ENCODE peak calls at places on chromosome X, in six cellular contexts. R is neuronal stem cell, X is mesenchymal stem cell, S is mesendoderm, K is IMR-90, J is H1. F is an unnamed sample. For H3K36me3, the result is how much of the 10 kb centered on the place peaks cover.

GRCh38 chrX:3679669-3680068 is 33.8 kb downstream of the PRKX start:
- DNase-seq in R (no peak), X (no peak), S (no peak), K (no peak), J (no peak), F (no peak)

GRCh38 chrX:86148024-86148511 is at the start of gene DACH2:
- DNase-seq in R (peak), X (peak), S (peak), K (peak), J (peak), F (peak)

GRCh38 chrX:13473666-13474516 is 95.5 kb upstream of the EGFL6 start:
- DNase-seq in R (no peak), X (no peak), S (no peak), K (peak), J (no peak), F (no peak)

GRCh38 chrX:15511563-15511962 is 11.0 kb downstream of the BMX start:
- DNase-seq in R (no peak), X (no peak), S (peak), K (no peak), J (no peak), F (no peak)

GRCh38 chrX:11205796-11206195 is 87.4 kb upstream of the AMELX start:
- DNase-seq in R (no peak), X (no peak), S (no peak), K (no peak), J (no peak), F (no peak)

GRCh38 chrX:39816871-39817731 is 280.7 kb downstream of the BCOR start:
- DNase-seq in R (no peak), X (peak), S (peak), K (peak), J (peak), F (no peak)

GRCh38 chrX:12013220-12013619 is 125.1 kb upstream of the FRMPD4 start:
- DNase-seq in R (no peak), X (peak), S (no peak), K (peak), J (no peak), F (peak)

GRCh38 chrX:80412042-80412441 is 8.2 kb upstream of the TENT5D start:
- DNase-seq in R (no peak), X (no peak), S (no peak), K (no peak), J (no peak), F (no peak)

GRCh38 chrX:71998836-71999509 is 88.3 kb downstream of the NHSL2 start:
- DNase-seq in R (no peak), X (peak), S (peak), K (no peak), J (no peak), F (peak)

GRCh38 chrX:68487254-68487653 is 11.6 kb upstream of the YIPF6 start:
- DNase-seq in R (no peak), X (no peak), S (no peak), K (no peak), J (no peak), F (no peak)

GRCh38 chrX:71103110-71103983 is 3.2 kb downstream of the CXorf65 start:
- DNase-seq in R (no peak), X (no peak), S (peak), K (no peak), J (peak), F (peak)

GRCh38 chrX:136708348-136708747 is 60.4 kb downstream of the CD40LG start:
- DNase-seq in R (no peak), X (peak), S (no peak), K (peak), J (no peak), F (peak)

GRCh38 chrX:88982183-88982582 is 235.2 kb downstream of the CPXCR1 start:
- DNase-seq in R (no peak), X (no peak), S (no peak), K (no peak), J (no peak), F (no peak)
- H2BK5ac ChIP-seq in R (no peak), X (no peak), S (no peak), K (no peak), J (peak), F (no peak)

GRCh38 chrX:43655961-43656494 is at the start of gene MAOA:
- DNase-seq in R (peak), X (peak), S (peak), K (no peak), J (peak), F (no peak)

GRCh38 chrX:43655151-43655676 is 885 bp upstream of the MAOA start:
- DNase-seq in R (no peak), X (peak), S (peak), K (peak), J (peak), F (peak)

DNA sequence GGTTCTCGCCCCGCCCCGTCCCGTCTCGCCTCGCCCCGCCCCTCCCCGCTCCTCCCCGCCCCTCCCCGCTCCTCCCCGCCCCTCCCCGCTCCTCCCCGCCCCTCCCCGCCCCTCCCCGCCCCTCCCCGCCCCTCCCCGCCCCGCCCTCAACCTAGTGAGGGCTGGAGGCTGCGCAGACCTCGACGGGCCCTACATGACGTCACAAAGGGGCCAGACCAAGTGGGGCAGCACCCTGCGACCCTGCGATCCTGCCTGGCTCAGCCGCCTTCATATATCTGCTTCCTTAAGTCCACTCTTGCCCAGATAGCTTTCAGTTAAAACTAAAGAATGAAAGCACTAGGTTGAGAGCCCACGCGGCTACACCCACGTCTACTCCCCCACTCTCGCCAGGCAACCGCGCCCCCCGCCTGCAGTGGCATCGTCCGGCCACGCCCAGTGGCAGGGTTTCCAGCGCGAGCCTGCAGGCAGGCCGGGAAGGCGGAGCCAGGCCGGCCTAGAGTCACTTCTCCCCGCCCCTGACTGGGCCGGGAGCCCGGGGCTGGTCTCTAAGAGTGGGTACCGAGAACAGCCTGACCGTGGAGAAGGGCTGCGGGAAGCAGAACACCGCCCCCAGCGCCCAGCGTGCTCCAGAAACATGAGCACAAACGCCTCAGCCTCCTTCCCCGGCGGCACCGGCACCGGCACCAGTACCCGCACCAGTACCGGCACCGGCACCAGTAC is 1.5 kb upstream of the MAOA start:
- DNase-seq in R (peak), X (peak), S (peak), K (peak), J (peak), F (peak)
- H4K8ac ChIP-seq in R (no peak), X (peak), S (no peak), K (peak), J (peak), F (peak)

DNA sequence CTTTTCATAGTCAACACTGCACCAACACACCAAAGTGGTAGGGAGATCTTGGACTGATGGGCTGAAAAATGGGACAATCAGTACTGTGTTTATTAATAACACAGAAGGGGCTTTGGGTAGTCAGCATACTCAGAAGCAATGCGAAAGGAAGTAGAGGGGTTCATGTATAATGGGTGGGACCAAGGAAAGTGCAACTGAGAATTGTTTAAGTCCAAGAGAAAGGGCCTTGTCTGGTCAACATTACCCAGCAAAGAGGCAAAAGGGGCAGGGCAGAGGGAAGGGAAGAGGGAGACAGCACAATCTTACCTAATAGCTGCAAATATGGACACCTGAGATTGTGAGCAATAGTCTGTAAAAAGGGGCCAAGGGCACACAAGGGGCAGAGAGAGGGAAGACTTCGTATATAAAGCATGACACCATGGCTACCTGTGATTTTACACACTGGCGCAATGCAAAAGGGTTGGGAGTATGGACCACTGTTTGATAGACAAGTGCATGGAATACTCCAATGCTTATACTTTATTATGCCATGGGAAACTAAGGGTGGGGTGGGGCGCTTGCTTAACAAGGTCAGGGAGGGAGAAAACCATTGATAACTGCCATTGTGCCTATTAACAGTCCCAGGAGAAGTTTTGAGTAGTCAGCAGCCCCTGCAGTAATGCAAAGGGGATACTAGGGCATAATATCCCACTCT is 279.7 kb downstream of the CHIC1 start:
- DNase-seq in R (no peak), X (no peak), S (no peak), K (no peak), J (no peak), F (no peak)
- H3K36me3 ChIP-seq in R (under half), X (under half), S (under half), K (under half), J (under half), F (under half)

GRCh38 chrX:24054182-24055042 is at the start of gene EIF2S3:
- DNase-seq in R (peak), X (peak), S (peak), K (peak), J (peak), F (peak)

DNA sequence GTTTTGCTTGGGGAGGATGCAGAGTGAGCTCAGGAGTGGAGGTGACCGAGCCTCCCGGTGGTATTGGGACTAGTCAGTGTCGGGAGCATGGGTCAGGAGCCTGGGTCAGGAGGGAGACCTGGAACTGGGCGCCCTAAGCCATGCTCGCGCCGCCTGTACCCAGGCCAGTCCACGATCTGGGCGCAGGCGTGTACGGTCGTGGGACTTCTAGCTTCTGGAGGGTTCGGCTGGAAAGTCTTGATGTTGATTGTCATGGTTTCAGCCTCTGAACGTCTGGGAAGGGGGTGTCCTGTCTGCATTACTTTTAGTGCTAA is 244 bp downstream of the EIF2S3 start:
- DNase-seq in R (no peak), X (no peak), S (no peak), K (no peak), J (no peak), F (peak)
- H2BK5ac ChIP-seq in R (peak), X (peak), S (peak), K (peak), J (peak), F (peak)

GRCh38 chrX:128012015-128012414 is 40.2 kb downstream of the ACTRT1 start:
- DNase-seq in R (no peak), X (no peak), S (no peak), K (no peak), J (no peak), F (no peak)
- H4K8ac ChIP-seq in R (no peak), X (no peak), S (no peak), K (no peak), J (no peak), F (no peak)

GRCh38 chrX:134794692-134795091 is 136.4 kb upstream of the PLAC1 start:
- DNase-seq in R (no peak), X (no peak), S (no peak), K (peak), J (no peak), F (no peak)

GRCh38 chrX:134797390-134797700 is 139.1 kb upstream of the PLAC1 start:
- DNase-seq in R (no peak), X (no peak), S (no peak), K (no peak), J (no peak), F (no peak)

DNA sequence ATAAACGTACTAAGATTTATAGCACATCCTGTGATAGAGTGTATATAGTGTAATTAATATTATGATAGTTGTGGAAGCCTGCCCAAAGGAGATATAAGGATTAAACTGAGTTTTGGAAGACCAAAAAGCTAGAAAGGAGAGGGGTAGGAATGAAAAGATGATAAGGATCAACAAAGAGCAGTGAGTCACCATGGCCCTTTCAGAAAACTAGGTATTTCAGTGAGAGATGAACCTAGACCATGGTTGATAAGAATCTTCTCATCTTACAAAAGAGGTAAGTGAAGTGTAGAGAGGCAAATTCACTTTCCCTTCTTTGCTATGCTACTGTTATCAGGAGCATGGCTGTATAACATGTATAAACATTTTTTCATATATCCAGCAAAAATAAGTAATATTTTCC is 133.8 kb upstream of the PLAC1 start:
- DNase-seq in R (no peak), X (no peak), S (peak), K (peak), J (no peak), F (peak)
- H3K36me3 ChIP-seq in R (under half), X (under half), S (under half), K (under half), J (under half), F (under half)

GRCh38 chrX:50725310-50725709 is 88.7 kb downstream of the SHROOM4 start:
- DNase-seq in R (no peak), X (no peak), S (peak), K (no peak), J (no peak), F (no peak)

GRCh38 chrX:50718791-50719190 is 95.2 kb downstream of the SHROOM4 start:
- DNase-seq in R (no peak), X (no peak), S (no peak), K (peak), J (no peak), F (no peak)

GRCh38 chrX:50723006-50723405 is 91.0 kb downstream of the SHROOM4 start:
- DNase-seq in R (no peak), X (no peak), S (no peak), K (no peak), J (no peak), F (no peak)

GRCh38 chrX:50726296-50726695 is 87.7 kb downstream of the SHROOM4 start:
- DNase-seq in R (no peak), X (no peak), S (peak), K (no peak), J (no peak), F (no peak)

GRCh38 chrX:50721771-50722521 is 92.0 kb downstream of the SHROOM4 start:
- DNase-seq in R (no peak), X (no peak), S (peak), K (no peak), J (no peak), F (no peak)
- H2BK5ac ChIP-seq in R (no peak), X (peak), S (no peak), K (no peak), J (peak), F (peak)